ENCODE peak calls at places on chromosome 1, in nine cellular contexts. N, F, P, Z, U, T, G, S and A are unnamed samples.
A peak's percentile ranks its signal among the peaks of the same experiment; 100 is the strongest.

GRCh38 chr1:246106342-246106763 is 400.7 kb downstream of the SMYD3 start:
- DNase-seq in N (no peak), F (no peak), P (no peak), Z (no peak), U (no peak), T (peak; percentile 60), G (no peak), S (no peak), A (no peak)

GRCh38 chr1:230753586-230754251 is 6.5 kb downstream of the CAPN9 start:
- DNase-seq in N (no peak), F (peak; percentile 37), P (peak; percentile 52), Z (peak; percentile 76), U (peak; percentile 33), T (no peak), G (no peak), S (no peak), A (no peak)

GRCh38 chr1:9615316-9616063 is 26.8 kb downstream of the TMEM201 start:
- DNase-seq in N (peak; percentile 47), F (no peak), P (no peak), Z (peak; percentile 51), U (peak; percentile 61), T (peak; percentile 9), G (no peak), S (peak; percentile 28), A (peak; percentile 21)

GRCh38 chr1:186082235-186082937 is 292.7 kb downstream of the TPR start:
- DNase-seq in N (no peak), F (peak; percentile 23), P (peak; percentile 88), Z (peak; percentile 85), U (no peak), T (peak; percentile 36), G (peak; percentile 83), S (no peak), A (peak; percentile 83)

GRCh38 chr1:21534674-21535378 is 25.6 kb downstream of the ALPL start:
- DNase-seq in N (peak; percentile 60), F (peak; percentile 33), P (peak; percentile 32), Z (peak; percentile 78), U (peak; percentile 11), T (peak; percentile 38), G (no peak), S (no peak), A (peak; percentile 61)

GRCh38 chr1:194394676-194395075 is 1208.3 kb upstream of the B3GALT2 start:
- DNase-seq in N (no peak), F (no peak), P (no peak), Z (no peak), U (no peak), T (no peak), G (no peak), S (no peak), A (no peak)

GRCh38 chr1:56788102-56788501 is 31.1 kb downstream of the FYB2 start:
- DNase-seq in N (no peak), F (no peak), P (no peak), Z (no peak), U (no peak), T (no peak), G (no peak), S (no peak), A (no peak)

GRCh38 chr1:45348966-45349677 is 8.9 kb upstream of the MUTYH start:
- DNase-seq in N (no peak), F (no peak), P (peak; percentile 32), Z (no peak), U (no peak), T (no peak), G (no peak), S (no peak), A (peak; percentile 65)

GRCh38 chr1:45557422-45557944 is 6.9 kb downstream of the AKR1A1 start:
- DNase-seq in N (no peak), F (no peak), P (no peak), Z (no peak), U (no peak), T (no peak), G (no peak), S (no peak), A (peak; percentile 41)

GRCh38 chr1:174058639-174059038 is 36.5 kb upstream of the RC3H1 start:
- DNase-seq in N (no peak), F (no peak), P (no peak), Z (no peak), U (no peak), T (peak; percentile 30), G (no peak), S (no peak), A (no peak)

GRCh38 chr1:201647094-201647493 is 108.2 kb downstream of the NAV1 start:
- DNase-seq in N (no peak), F (no peak), P (no peak), Z (peak; percentile 28), U (no peak), T (no peak), G (no peak), S (no peak), A (no peak)

GRCh38 chr1:4468804-4469514 is 185.4 kb upstream of the AJAP1 start:
- DNase-seq in N (no peak), F (no peak), P (no peak), Z (no peak), U (no peak), T (no peak), G (no peak), S (no peak), A (no peak)

GRCh38 chr1:37994886-37995566 is 5.2 kb upstream of the SF3A3 start:
- DNase-seq in N (no peak), F (no peak), P (no peak), Z (no peak), U (no peak), T (no peak), G (no peak), S (no peak), A (no peak)

GRCh38 chr1:226983247-226983997 is 43.3 kb downstream of the COQ8A start:
- DNase-seq in N (no peak), F (no peak), P (no peak), Z (no peak), U (no peak), T (no peak), G (no peak), S (no peak), A (no peak)

GRCh38 chr1:211928993-211929637 is 98.6 kb upstream of the LPGAT1 start:
- DNase-seq in N (peak; percentile 51), F (no peak), P (no peak), Z (no peak), U (no peak), T (no peak), G (no peak), S (no peak), A (no peak)

GRCh38 chr1:174211486-174211885 is 52.2 kb downstream of the RABGAP1L start:
- DNase-seq in N (no peak), F (no peak), P (no peak), Z (no peak), U (no peak), T (no peak), G (no peak), S (no peak), A (no peak)

GRCh38 chr1:164771568-164772350 is 212.8 kb downstream of the PBX1 start:
- DNase-seq in N (no peak), F (no peak), P (no peak), Z (no peak), U (no peak), T (peak; percentile 81), G (peak; percentile 71), S (no peak), A (peak; percentile 87)

GRCh38 chr1:178417858-178418257 is 78.9 kb downstream of the CLEC20A start:
- DNase-seq in N (peak; percentile 44), F (no peak), P (no peak), Z (no peak), U (no peak), T (peak; percentile 69), G (no peak), S (no peak), A (peak; percentile 88)

GRCh38 chr1:197595244-197595904 is 179.9 kb downstream of the DENND1B start:
- DNase-seq in N (no peak), F (no peak), P (no peak), Z (no peak), U (no peak), T (no peak), G (no peak), S (no peak), A (no peak)

GRCh38 chr1:46804926-46805325 is 6.1 kb downstream of the CYP4B1 start:
- DNase-seq in N (no peak), F (no peak), P (no peak), Z (no peak), U (no peak), T (no peak), G (no peak), S (no peak), A (no peak)
- H3K4me1 ChIP-seq in N (no peaks in the 10 kb centered on the region), F (no peaks in the 10 kb centered on the region), P (peaks cover 39% of the 10 kb centered on the region), Z (no peaks in the 10 kb centered on the region), U (no peaks in the 10 kb centered on the region), T (no peaks in the 10 kb centered on the region), G (no peaks in the 10 kb centered on the region), S (no peaks in the 10 kb centered on the region), A (no peaks in the 10 kb centered on the region)

GRCh38 chr1:228030451-228031201 is 23.8 kb downstream of the WNT3A start:
- DNase-seq in N (no peak), F (no peak), P (no peak), Z (no peak), U (no peak), T (no peak), G (peak; percentile 46), S (no peak), A (no peak)
- H3K4me1 ChIP-seq in N (no peaks in the 10 kb centered on the region), F (peaks cover 7% of the 10 kb centered on the region), P (no peaks in the 10 kb centered on the region), Z (no peaks in the 10 kb centered on the region), U (no peaks in the 10 kb centered on the region), T (no peaks in the 10 kb centered on the region), G (no peaks in the 10 kb centered on the region), S (no peaks in the 10 kb centered on the region), A (no peaks in the 10 kb centered on the region)

DNA sequence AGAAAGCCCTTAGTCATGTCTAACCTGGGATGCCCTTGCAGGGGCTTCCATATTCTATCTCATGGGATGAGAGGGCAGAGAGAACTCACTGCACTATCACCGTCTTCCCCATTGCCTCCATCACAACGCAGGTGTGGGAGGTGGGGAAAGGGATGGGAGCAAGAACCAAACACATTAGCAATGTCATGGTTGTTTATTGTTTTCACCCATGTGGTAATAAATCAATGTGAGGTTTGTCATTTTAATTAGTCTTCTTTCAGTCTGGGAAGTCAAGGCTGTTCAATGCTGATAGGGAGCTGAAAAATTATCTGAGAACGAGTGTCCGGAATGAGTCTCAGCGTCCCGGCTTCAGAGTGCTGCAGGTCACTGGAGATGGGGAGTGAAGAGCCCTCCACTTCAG is 268.5 kb downstream of the DUSP10 start:
- DNase-seq in N (no peak), F (no peak), P (no peak), Z (no peak), U (no peak), T (no peak), G (no peak), S (no peak), A (no peak)
- H3K4me1 ChIP-seq in N (peaks cover 5% of the 10 kb centered on the region), F (no peaks in the 10 kb centered on the region), P (no peaks in the 10 kb centered on the region), Z (peaks cover 3% of the 10 kb centered on the region), U (no peaks in the 10 kb centered on the region), T (peaks cover 3% of the 10 kb centered on the region), G (no peaks in the 10 kb centered on the region), S (no peaks in the 10 kb centered on the region), A (peaks cover 11% of the 10 kb centered on the region)

DNA sequence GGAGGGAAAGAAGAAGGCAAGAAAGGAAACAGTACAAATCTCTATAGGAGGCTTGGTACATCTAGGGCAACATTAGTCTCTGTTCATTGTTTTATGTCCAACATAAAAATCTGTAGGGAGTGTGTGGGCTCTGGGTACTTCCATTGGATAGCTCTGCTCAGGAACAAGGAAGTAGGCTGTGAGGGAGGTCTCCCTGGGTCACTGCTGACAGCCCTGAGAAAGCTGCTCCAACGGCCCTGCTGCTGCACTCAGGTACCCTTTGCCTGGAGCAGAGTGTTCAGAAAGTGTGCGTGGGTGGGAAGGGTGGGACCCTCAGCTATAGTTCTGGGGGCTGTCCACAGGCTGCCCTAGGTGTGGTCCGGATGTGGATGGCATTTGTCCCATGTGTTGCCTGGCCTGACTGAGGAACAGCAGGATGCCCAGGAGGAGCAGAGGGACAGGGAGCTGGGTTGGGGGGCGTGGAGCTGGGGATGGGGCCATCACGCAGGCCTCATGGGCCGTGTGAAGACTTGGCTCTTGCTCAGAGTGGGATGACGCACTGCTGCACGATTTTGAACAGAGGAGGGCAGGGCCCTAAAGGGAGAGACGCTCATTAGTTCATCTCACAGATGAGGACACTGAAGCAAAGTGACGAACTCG is 16.9 kb downstream of the C1orf115 start:
- DNase-seq in N (no peak), F (no peak), P (no peak), Z (no peak), U (no peak), T (no peak), G (no peak), S (no peak), A (no peak)
- H3K4me1 ChIP-seq in N (no peaks in the 10 kb centered on the region), F (peaks cover 2% of the 10 kb centered on the region), P (peaks cover 36% of the 10 kb centered on the region), Z (no peaks in the 10 kb centered on the region), U (no peaks in the 10 kb centered on the region), T (no peaks in the 10 kb centered on the region), G (no peaks in the 10 kb centered on the region), S (no peaks in the 10 kb centered on the region), A (no peaks in the 10 kb centered on the region)